ENCODE peak calls at places on chromosome 3, in seven cellular contexts. S, F, L, Y, T, A and I are unnamed samples.
A peak's percentile ranks its signal among the peaks of the same experiment; 100 is the strongest.

GRCh38 chr3:141279074-141279945 is 47.7 kb downstream of the PXYLP1 start:
- DNase-seq in S (peak; percentile 60), F (no peak), L (no peak), Y (no peak), T (no peak), A (peak; percentile 58), I (peak; percentile 14)

GRCh38 chr3:179250803-179251476 is at the start of gene KCNMB3:
- DNase-seq in S (no peak), F (no peak), L (no peak), Y (no peak), T (no peak), A (no peak), I (no peak)

GRCh38 chr3:29186131-29186599 is 94.7 kb upstream of the RBMS3 start:
- DNase-seq in S (no peak), F (no peak), L (no peak), Y (no peak), T (no peak), A (no peak), I (no peak)

GRCh38 chr3:131386429-131386926 is 4.9 kb downstream of the NUDT16 start:
- DNase-seq in S (no peak), F (peak; percentile 83), L (peak; percentile 86), Y (no peak), T (peak; percentile 57), A (no peak), I (peak; percentile 77)

GRCh38 chr3:35638640-35639250 is 580 bp upstream of the ARPP21 start:
- DNase-seq in S (peak; percentile 3), F (no peak), L (no peak), Y (no peak), T (no peak), A (no peak), I (no peak)

GRCh38 chr3:44337253-44337652 is 1.3 kb upstream of the TCAIM start:
- DNase-seq in S (peak; percentile 57), F (no peak), L (no peak), Y (no peak), T (no peak), A (no peak), I (no peak)

GRCh38 chr3:138202945-138203701 is 16.0 kb downstream of the ARMC8 start:
- DNase-seq in S (peak; percentile 69), F (no peak), L (no peak), Y (no peak), T (no peak), A (no peak), I (no peak)

GRCh38 chr3:53169045-53169831 is 8.2 kb downstream of the PRKCD start:
- DNase-seq in S (peak; percentile 55), F (no peak), L (no peak), Y (no peak), T (no peak), A (no peak), I (no peak)

GRCh38 chr3:181739628-181740027 is 27.9 kb downstream of the SOX2 start:
- DNase-seq in S (no peak), F (no peak), L (no peak), Y (no peak), T (no peak), A (no peak), I (no peak)

GRCh38 chr3:127598841-127599570 is 795 bp downstream of the MCM2 start:
- DNase-seq in S (no peak), F (no peak), L (no peak), Y (no peak), T (no peak), A (no peak), I (no peak)

GRCh38 chr3:130748981-130749380 is 2.4 kb upstream of the PIK3R4 start:
- DNase-seq in S (no peak), F (no peak), L (no peak), Y (no peak), T (no peak), A (no peak), I (no peak)

GRCh38 chr3:80688814-80689213 is 921.0 kb upstream of the ROBO1 start:
- DNase-seq in S (peak; percentile 19), F (no peak), L (no peak), Y (no peak), T (no peak), A (no peak), I (no peak)

GRCh38 chr3:11581237-11582122 is 62.2 kb downstream of the VGLL4 start:
- DNase-seq in S (no peak), F (no peak), L (no peak), Y (no peak), T (peak; percentile 24), A (no peak), I (no peak)

GRCh38 chr3:143596957-143597642 is 251.2 kb downstream of the SLC9A9 start:
- DNase-seq in S (peak; percentile 44), F (no peak), L (no peak), Y (no peak), T (no peak), A (no peak), I (no peak)
- H3K4me1 ChIP-seq in S (peaks cover 41% of the 10 kb centered on the region), F (no peaks in the 10 kb centered on the region), L (peaks cover 4% of the 10 kb centered on the region), Y (no peaks in the 10 kb centered on the region), T (no peaks in the 10 kb centered on the region), A (no peaks in the 10 kb centered on the region), I (peaks cover 15% of the 10 kb centered on the region)

GRCh38 chr3:195155842-195156241 is 115.1 kb downstream of the XXYLT1 start:
- DNase-seq in S (no peak), F (no peak), L (no peak), Y (no peak), T (no peak), A (no peak), I (no peak)
- H3K4me1 ChIP-seq in S (peaks cover 53% of the 10 kb centered on the region), F (peaks cover 21% of the 10 kb centered on the region), L (peaks cover 6% of the 10 kb centered on the region), Y (peaks cover 2% of the 10 kb centered on the region), T (peaks cover 13% of the 10 kb centered on the region), A (peaks cover 2% of the 10 kb centered on the region), I (peaks cover 25% of the 10 kb centered on the region)

GRCh38 chr3:45599424-45599886 is 4.9 kb downstream of the LIMD1 start:
- DNase-seq in S (no peak), F (no peak), L (peak; percentile 60), Y (no peak), T (no peak), A (peak; percentile 29), I (peak; percentile 68)
- H3K4me1 ChIP-seq in S (peaks cover 23% of the 10 kb centered on the region), F (peaks cover 97% of the 10 kb centered on the region), L (peaks cover 38% of the 10 kb centered on the region), Y (peaks cover 55% of the 10 kb centered on the region), T (peaks cover 15% of the 10 kb centered on the region), A (peaks cover 45% of the 10 kb centered on the region), I (peaks cover 45% of the 10 kb centered on the region)

GRCh38 chr3:37174532-37175126 is at the start of gene LRRFIP2:
- DNase-seq in S (no peak), F (no peak), L (no peak), Y (no peak), T (no peak), A (peak; percentile 5), I (no peak)
- H3K4me1 ChIP-seq in S (peaks cover 17% of the 10 kb centered on the region), F (peaks cover 50% of the 10 kb centered on the region), L (peaks cover 4% of the 10 kb centered on the region), Y (peaks cover 26% of the 10 kb centered on the region), T (peaks cover 7% of the 10 kb centered on the region), A (no peaks in the 10 kb centered on the region), I (peaks cover 35% of the 10 kb centered on the region)